ENCODE peak calls at places on chromosome 18, in four cellular contexts. W, N, D and C are unnamed samples.

GRCh38 chr18:23204589-23205235 is 69.4 kb downstream of the CABLES1 start:
- DNase-seq in W (no peak), N (peak), D (no peak), C (no peak)

GRCh38 chr18:3935316-3935715 is 485.3 kb downstream of the TGIF1 start:
- DNase-seq in W (no peak), N (peak), D (no peak), C (no peak)

GRCh38 chr18:75530548-75531211 is 103.2 kb upstream of the SMIM21 start:
- DNase-seq in W (no peak), N (peak), D (peak), C (no peak)

GRCh38 chr18:59054892-59055291 is 84.8 kb upstream of the SEC11C start:
- DNase-seq in W (no peak), N (no peak), D (no peak), C (no peak)

GRCh38 chr18:59898609-59899297 is 1.0 kb upstream of the PMAIP1 start:
- DNase-seq in W (no peak), N (peak), D (no peak), C (no peak)

GRCh38 chr18:12397254-12397653 is 10.5 kb upstream of the PRELID3A start:
- DNase-seq in W (no peak), N (no peak), D (no peak), C (no peak)

GRCh38 chr18:7568426-7568825 is 1.3 kb downstream of the PTPRM start:
- DNase-seq in W (peak), N (no peak), D (peak), C (peak)

GRCh38 chr18:57841568-57841967 is 38.5 kb upstream of the ATP8B1 start:
- DNase-seq in W (no peak), N (no peak), D (no peak), C (no peak)

GRCh38 chr18:2978626-2979025 is 34.3 kb downstream of the LPIN2 start:
- DNase-seq in W (peak), N (peak), D (peak), C (no peak)

GRCh38 chr18:59873616-59874015 is 26.2 kb upstream of the PMAIP1 start:
- DNase-seq in W (no peak), N (peak), D (peak), C (no peak)

GRCh38 chr18:34817636-34818035 is 107.5 kb downstream of the DTNA start:
- DNase-seq in W (no peak), N (no peak), D (no peak), C (no peak)

GRCh38 chr18:77101410-77102245 is 31.0 kb downstream of the MBP start:
- DNase-seq in W (peak), N (peak), D (peak), C (no peak)

GRCh38 chr18:72833471-72833870 is 34.3 kb downstream of the NETO1 start:
- DNase-seq in W (peak), N (peak), D (peak), C (no peak)

GRCh38 chr18:63551769-63552168 is 9.6 kb downstream of the SERPINB12 start:
- DNase-seq in W (no peak), N (no peak), D (no peak), C (no peak)

GRCh38 chr18:49277395-49278036 is 182.9 kb downstream of the DYM start:
- DNase-seq in W (peak), N (peak), D (peak), C (no peak)

GRCh38 chr18:35407871-35408481 is 30.8 kb upstream of the ZNF396 start:
- DNase-seq in W (peak), N (peak), D (peak), C (peak)

GRCh38 chr18:9449580-9449979 is 25.7 kb upstream of the RALBP1 start:
- DNase-seq in W (peak), N (peak), D (no peak), C (no peak)

GRCh38 chr18:43322133-43322532 is 44.8 kb upstream of the SYT4 start:
- DNase-seq in W (no peak), N (no peak), D (no peak), C (no peak)

GRCh38 chr18:39862341-39862740 is 2092.7 kb upstream of the PIK3C3 start:
- DNase-seq in W (peak), N (peak), D (no peak), C (no peak)

GRCh38 chr18:5253910-5254309 is 41.6 kb downstream of the ZBTB14 start:
- DNase-seq in W (peak), N (no peak), D (no peak), C (no peak)

GRCh38 chr18:38693085-38693484 is 1127.5 kb upstream of the CELF4 start:
- DNase-seq in W (no peak), N (no peak), D (no peak), C (no peak)

GRCh38 chr18:12744103-12744502 is 41.3 kb downstream of the PSMG2 start:
- DNase-seq in W (peak), N (peak), D (peak), C (peak)

GRCh38 chr18:28594034-28594433 is 417.1 kb upstream of the CDH2 start:
- DNase-seq in W (no peak), N (peak), D (peak), C (no peak)

GRCh38 chr18:8610442-8610801 is 1.2 kb downstream of the RAB12 start:
- DNase-seq in W (peak), N (peak), D (peak), C (peak)

GRCh38 chr18:717003-717402 is 4.6 kb upstream of the ENOSF1 start:
- DNase-seq in W (no peak), N (no peak), D (no peak), C (no peak)

GRCh38 chr18:49098386-49098785 is 147.6 kb upstream of the SMAD7 start:
- DNase-seq in W (no peak), N (peak), D (no peak), C (no peak)

GRCh38 chr18:54531402-54532065 is 59.5 kb upstream of the DYNAP start:
- DNase-seq in W (no peak), N (no peak), D (no peak), C (no peak)

GRCh38 chr18:54928236-54928635 is 31.0 kb downstream of the CCDC68 start:
- DNase-seq in W (peak), N (peak), D (peak), C (no peak)

GRCh38 chr18:61635901-61636528 is 256.8 kb downstream of the RNF152 start:
- DNase-seq in W (peak), N (peak), D (peak), C (peak)

GRCh38 chr18:31042391-31043181 is at the start of gene DSC3:
- DNase-seq in W (peak), N (peak), D (no peak), C (peak)